ENCODE peak calls at places on chromosomes 16 and 17, in eight cellular contexts. D is trophoblast cell; O is Peyer's patch; P is heart right ventricle; S is IMR-90; N is CD4-positive, alpha-beta memory T cell; V is pancreas; U is ovary. Q is an unnamed sample. For H3K4me1, the result is how much of the 10 kb centered on the place peaks cover.

GRCh38 chr17:44219126-44219635 is 294 bp downstream of the UBTF start:
- DNase-seq in D (peak), O (peak), P (peak), S (peak), N (peak), V (peak), U (peak), Q (peak)

GRCh38 chr17:63703029-63703428 is 3.1 kb upstream of the LIMD2 start:
- DNase-seq in D (no peak), O (no peak), P (no peak), S (no peak), N (no peak), V (no peak), U (no peak), Q (no peak)

GRCh38 chr16:50419116-50419515 is 50.3 kb upstream of the BRD7 start:
- DNase-seq in D (no peak), O (no peak), P (no peak), S (no peak), N (no peak), V (no peak), U (no peak), Q (no peak)

GRCh38 chr16:60230666-60231065 is 1496.5 kb upstream of the GOT2 start:
- DNase-seq in D (no peak), O (no peak), P (no peak), S (no peak), N (no peak), V (no peak), U (no peak), Q (no peak)

GRCh38 chr17:9350083-9350482 is 225.5 kb downstream of the STX8 start:
- DNase-seq in D (no peak), O (no peak), P (no peak), S (peak), N (no peak), V (no peak), U (no peak), Q (no peak)

GRCh38 chr16:29675811-29676643 is 3.0 kb upstream of the QPRT start:
- DNase-seq in D (peak), O (no peak), P (no peak), S (peak), N (peak), V (no peak), U (no peak), Q (no peak)

GRCh38 chr17:2195729-2196128 is 107.9 kb downstream of the SMG6 start:
- DNase-seq in D (peak), O (no peak), P (no peak), S (no peak), N (no peak), V (no peak), U (no peak), Q (no peak)

GRCh38 chr17:57773557-57773956 is 28.5 kb upstream of the CCDC182 start:
- DNase-seq in D (no peak), O (no peak), P (no peak), S (no peak), N (no peak), V (no peak), U (no peak), Q (no peak)

GRCh38 chr17:27038676-27039075 is 255.2 kb upstream of the WSB1 start:
- DNase-seq in D (no peak), O (no peak), P (no peak), S (no peak), N (no peak), V (no peak), U (no peak), Q (no peak)

GRCh38 chr16:86016201-86016965 is 117.4 kb downstream of the IRF8 start:
- DNase-seq in D (peak), O (peak), P (peak), S (peak), N (peak), V (no peak), U (peak), Q (no peak)

GRCh38 chr17:50214986-50215730 is 13.7 kb upstream of the COL1A1 start:
- DNase-seq in D (peak), O (no peak), P (no peak), S (no peak), N (no peak), V (no peak), U (no peak), Q (no peak)
- H3K27ac ChIP-seq in D (no peak), O (no peak), P (peak), S (peak), N (no peak), V (no peak), U (peak), Q (no peak)

DNA sequence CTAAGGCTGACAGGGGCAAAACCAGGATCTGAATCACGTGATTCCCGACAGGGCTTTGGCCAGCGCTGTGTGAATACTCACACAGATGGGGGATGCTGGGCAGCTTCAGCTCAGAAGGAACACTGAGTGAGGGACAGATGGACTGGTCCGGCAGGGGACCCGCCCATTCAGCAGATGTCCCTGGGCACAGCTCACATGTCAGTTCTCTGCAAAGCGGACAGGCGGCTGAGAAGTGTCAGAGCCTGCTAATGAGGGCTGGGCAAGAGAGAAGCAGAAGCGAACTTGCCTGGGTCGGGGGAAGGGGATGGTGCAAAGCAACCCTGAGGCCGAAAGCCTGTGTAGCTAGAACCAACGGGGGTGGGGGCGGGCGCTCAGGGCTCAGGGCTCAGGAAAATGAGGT is 11.9 kb upstream of the GLIS2 start:
- DNase-seq in D (peak), O (no peak), P (no peak), S (no peak), N (no peak), V (no peak), U (no peak), Q (no peak)
- H3K4me1 ChIP-seq in D (under half), O (under half), P (under half), S (under half), N (under half), V (under half), U (under half), Q (under half)

GRCh38 chr16:75868636-75869389 is 142.5 kb upstream of the CPHXL start:
- DNase-seq in D (peak), O (no peak), P (no peak), S (no peak), N (no peak), V (no peak), U (no peak), Q (no peak)
- H3K27ac ChIP-seq in D (no peak), O (no peak), P (no peak), S (no peak), N (no peak), V (no peak), U (no peak), Q (no peak)

GRCh38 chr17:42274273-42274542 is 2.0 kb downstream of the STAT5B start:
- DNase-seq in D (no peak), O (no peak), P (no peak), S (no peak), N (no peak), V (no peak), U (no peak), Q (no peak)
- H3K4me1 ChIP-seq in D (under half), O (under half), P (under half), S (under half), N (half or more), V (under half), U (under half), Q (half or more)

GRCh38 chr16:631808-632358 is 1.1 kb downstream of the WFIKKN1 start:
- DNase-seq in D (no peak), O (no peak), P (no peak), S (no peak), N (no peak), V (no peak), U (no peak), Q (no peak)
- H3K27ac ChIP-seq in D (no peak), O (no peak), P (no peak), S (no peak), N (no peak), V (no peak), U (no peak), Q (no peak)

GRCh38 chr17:7018331-7018964 is 4.4 kb upstream of the BCL6B start:
- DNase-seq in D (no peak), O (no peak), P (peak), S (no peak), N (no peak), V (peak), U (peak), Q (no peak)
- H3K4me1 ChIP-seq in D (under half), O (under half), P (half or more), S (under half), N (half or more), V (under half), U (under half), Q (half or more)

GRCh38 chr16:67871256-67871655 is 1.6 kb upstream of the EDC4 start:
- DNase-seq in D (no peak), O (no peak), P (no peak), S (no peak), N (no peak), V (no peak), U (no peak), Q (no peak)

GRCh38 chr16:67872131-67872630 is 671 bp upstream of the EDC4 start:
- DNase-seq in D (no peak), O (no peak), P (no peak), S (no peak), N (no peak), V (no peak), U (no peak), Q (no peak)

GRCh38 chr16:67872631-67873434 is at the start of gene EDC4:
- DNase-seq in D (peak), O (peak), P (peak), S (peak), N (peak), V (peak), U (peak), Q (peak)

GRCh38 chr16:67868290-67868689 is 4.6 kb upstream of the EDC4 start:
- DNase-seq in D (no peak), O (no peak), P (no peak), S (no peak), N (no peak), V (peak), U (no peak), Q (no peak)

GRCh38 chr16:67869653-67870052 is 3.2 kb upstream of the EDC4 start:
- DNase-seq in D (no peak), O (no peak), P (no peak), S (no peak), N (no peak), V (no peak), U (no peak), Q (no peak)
- H3K27ac ChIP-seq in D (no peak), O (no peak), P (no peak), S (no peak), N (no peak), V (no peak), U (no peak), Q (no peak)

DNA sequence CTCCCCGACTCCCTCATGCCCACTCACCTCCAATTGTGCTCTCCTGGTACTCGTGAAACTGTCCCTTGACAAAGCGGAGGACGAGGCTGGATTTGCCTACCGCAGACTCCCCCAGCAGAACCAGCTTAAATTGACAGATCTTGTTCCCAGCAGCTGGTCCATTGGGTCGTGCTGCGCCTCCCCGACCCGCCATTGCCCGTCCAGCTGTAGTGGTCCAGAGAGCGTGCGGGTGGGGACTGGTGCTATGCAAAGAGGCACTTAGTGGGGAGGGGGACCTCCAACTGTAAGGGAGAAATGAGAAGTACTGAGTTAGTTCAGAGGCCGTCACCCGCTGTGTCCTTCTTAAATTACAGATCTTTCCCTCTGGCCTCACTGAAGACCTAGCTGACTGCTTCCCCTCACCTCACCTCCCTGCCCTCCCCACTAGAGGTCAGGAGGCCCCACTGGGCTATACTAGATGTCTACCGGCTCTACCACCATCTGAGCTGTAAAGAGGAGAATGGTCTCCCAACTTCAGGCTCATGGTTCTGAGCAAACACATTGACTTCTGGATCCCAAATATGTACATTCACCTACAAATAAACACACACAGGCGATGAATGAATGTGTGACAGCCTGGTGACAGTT is 7.8 kb downstream of the HSPB9 start:
- DNase-seq in D (no peak), O (no peak), P (no peak), S (no peak), N (no peak), V (no peak), U (no peak), Q (no peak)
- H3K4me1 ChIP-seq in D (under half), O (under half), P (half or more), S (under half), N (under half), V (under half), U (under half), Q (under half)

DNA sequence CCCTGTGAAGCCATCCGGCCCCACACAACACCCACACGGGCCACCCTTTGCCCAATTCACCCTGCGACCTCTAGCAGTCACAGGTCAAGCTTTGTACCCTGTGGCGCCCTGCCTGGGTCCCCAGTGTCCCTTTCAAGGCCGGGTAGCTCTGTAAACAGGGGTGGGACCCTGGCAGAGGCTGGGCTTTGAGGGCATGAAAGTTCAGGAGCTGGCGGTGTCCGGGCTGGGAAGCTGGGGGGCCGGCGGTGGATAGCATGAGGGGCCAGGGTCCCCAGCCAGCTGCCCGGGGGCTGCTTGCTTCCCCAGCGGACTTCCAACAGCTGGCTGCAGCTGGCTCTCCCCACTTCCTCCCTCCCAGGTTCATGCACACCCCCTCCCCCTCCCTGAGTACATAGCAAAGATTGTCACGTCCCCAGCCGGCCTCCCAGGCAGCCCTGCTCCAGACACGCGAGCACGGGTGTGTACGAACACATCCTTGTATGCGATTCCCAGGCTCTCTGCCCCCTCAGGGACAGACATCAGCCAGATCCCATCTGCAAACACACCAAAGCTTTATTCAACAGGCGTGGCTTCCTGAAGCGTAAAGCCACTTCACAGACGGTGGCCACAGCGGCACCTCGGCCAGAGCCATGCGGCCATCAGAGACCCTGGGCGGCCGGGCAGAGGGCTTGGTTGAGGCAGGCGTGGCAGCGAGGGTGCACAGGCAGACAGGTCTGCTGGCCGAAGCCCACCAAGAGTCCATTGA is 8.2 kb downstream of the NTHL1 start:
- DNase-seq in D (no peak), O (peak), P (peak), S (peak), N (no peak), V (peak), U (peak), Q (no peak)
- H3K27ac ChIP-seq in D (no peak), O (peak), P (peak), S (peak), N (no peak), V (no peak), U (peak), Q (no peak)

DNA sequence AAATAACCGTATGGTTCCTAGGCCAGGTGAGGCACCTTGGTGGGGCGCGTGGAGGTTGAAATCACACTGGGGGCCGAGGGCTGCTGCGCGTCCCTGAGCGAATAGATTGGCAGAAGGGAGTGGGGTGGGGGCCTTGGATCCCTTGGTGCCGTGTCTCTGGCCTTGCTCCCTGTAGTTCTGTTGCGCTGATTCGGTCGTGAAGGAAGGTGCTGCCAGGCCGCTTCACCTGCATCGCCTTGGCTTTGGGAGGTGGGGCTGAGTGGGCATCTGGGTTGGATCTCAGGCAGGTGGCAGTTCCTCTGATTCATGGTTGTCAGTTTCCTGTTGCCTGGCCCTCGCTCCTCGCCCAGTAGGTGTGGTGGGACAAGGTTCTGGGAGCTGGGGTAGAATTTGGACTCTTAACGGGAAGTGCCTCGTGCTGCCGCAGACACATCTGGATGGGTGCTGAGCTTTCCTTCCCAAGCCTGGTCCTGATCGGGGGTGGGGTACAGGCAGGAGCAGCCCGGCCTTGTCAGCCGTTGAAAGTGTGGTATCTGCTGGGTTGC is 30.1 kb downstream of the PGS1 start:
- DNase-seq in D (no peak), O (peak), P (no peak), S (no peak), N (no peak), V (no peak), U (no peak), Q (no peak)
- H3K4me1 ChIP-seq in D (under half), O (under half), P (under half), S (under half), N (under half), V (under half), U (under half), Q (under half)

Q was measured in CD4-positive, CD25-positive, alpha-beta regulatory T cell.